ENCODE peak calls at places on chromosomes 6 and 20, in six cellular contexts. A is SJCRH30, V is heart left ventricle, P is adipocyte, U is Panc1, K is Peyer's patch. I is an unnamed sample. For H3K4me1, the result is how much of the 10 kb centered on the place peaks cover.

GRCh38 chr6:44275749-44276648 is 5.7 kb downstream of the TMEM151B start:
- DNase-seq in A (peak), V (no peak), K (no peak), P (no peak), U (no peak), I (no peak)

GRCh38 chr6:43887906-43888683 is 118.1 kb downstream of the VEGFA start:
- DNase-seq in U (no peak), V (no peak), A (no peak), K (no peak), P (no peak), I (no peak)

GRCh38 chr20:25865715-25866656 is 169.3 kb upstream of the ZNF337 start:
- DNase-seq in K (no peak), U (no peak), V (peak), A (peak), P (peak), I (peak)

GRCh38 chr6:106170030-106170791 is 84.1 kb downstream of the PRDM1 start:
- DNase-seq in P (no peak), V (no peak), K (no peak), A (no peak), U (no peak), I (no peak)

GRCh38 chr20:24910461-24910860 is 38.6 kb upstream of the CST7 start:
- DNase-seq in K (no peak), A (no peak), V (no peak), U (no peak), P (no peak), I (no peak)

GRCh38 chr6:46734867-46735719 is at the start of gene PLA2G7:
- DNase-seq in U (no peak), A (no peak), V (no peak), K (no peak), P (peak), I (peak)

GRCh38 chr6:170096191-170096802 is 194.6 kb downstream of the DLL1 start:
- DNase-seq in A (no peak), K (no peak), V (no peak), P (no peak), U (no peak), I (no peak)

GRCh38 chr6:82364087-82365010 is 732 bp downstream of the TPBG start:
- DNase-seq in A (peak), V (peak), P (peak), K (no peak), U (no peak), I (peak)

GRCh38 chr20:2349801-2350200 is 30.9 kb upstream of the TGM6 start:
- DNase-seq in U (no peak), V (no peak), P (no peak), A (no peak), K (no peak), I (no peak)

GRCh38 chr6:7974932-7975763 is 64.6 kb upstream of the TXNDC5 start:
- DNase-seq in A (peak), P (peak), U (peak), K (peak), V (peak), I (peak)

GRCh38 chr6:14875678-14876063 is 370.2 kb upstream of the JARID2 start:
- DNase-seq in U (no peak), A (no peak), K (no peak), V (no peak), P (no peak), I (no peak)

GRCh38 chr6:166810864-166811263 is 145.5 kb downstream of the RNASET2 start:
- DNase-seq in A (no peak), U (no peak), P (no peak), K (no peak), V (no peak), I (no peak)

GRCh38 chr6:116073765-116074450 is 13.2 kb upstream of the FRK start:
- DNase-seq in V (no peak), A (no peak), P (peak), K (no peak), U (peak), I (no peak)

GRCh38 chr6:118456982-118457381 is 91.1 kb upstream of the PLN start:
- DNase-seq in V (no peak), P (no peak), A (no peak), K (no peak), U (no peak), I (no peak)

GRCh38 chr6:30818426-30818841 is 65.9 kb upstream of the DDR1 start:
- DNase-seq in V (no peak), P (peak), K (no peak), U (no peak), A (no peak), I (no peak)

GRCh38 chr6:127811939-127812338 is 88.9 kb downstream of the THEMIS start:
- DNase-seq in P (no peak), A (no peak), U (no peak), V (no peak), K (no peak), I (no peak)

GRCh38 chr6:113630738-113631535 is 226.2 kb upstream of the MARCKS start:
- DNase-seq in A (no peak), K (peak), V (no peak), U (no peak), P (peak), I (no peak)

GRCh38 chr6:36124881-36125280 is 5.4 kb upstream of the MAPK13 start:
- DNase-seq in U (no peak), A (no peak), K (no peak), V (no peak), P (no peak), I (peak)

DNA sequence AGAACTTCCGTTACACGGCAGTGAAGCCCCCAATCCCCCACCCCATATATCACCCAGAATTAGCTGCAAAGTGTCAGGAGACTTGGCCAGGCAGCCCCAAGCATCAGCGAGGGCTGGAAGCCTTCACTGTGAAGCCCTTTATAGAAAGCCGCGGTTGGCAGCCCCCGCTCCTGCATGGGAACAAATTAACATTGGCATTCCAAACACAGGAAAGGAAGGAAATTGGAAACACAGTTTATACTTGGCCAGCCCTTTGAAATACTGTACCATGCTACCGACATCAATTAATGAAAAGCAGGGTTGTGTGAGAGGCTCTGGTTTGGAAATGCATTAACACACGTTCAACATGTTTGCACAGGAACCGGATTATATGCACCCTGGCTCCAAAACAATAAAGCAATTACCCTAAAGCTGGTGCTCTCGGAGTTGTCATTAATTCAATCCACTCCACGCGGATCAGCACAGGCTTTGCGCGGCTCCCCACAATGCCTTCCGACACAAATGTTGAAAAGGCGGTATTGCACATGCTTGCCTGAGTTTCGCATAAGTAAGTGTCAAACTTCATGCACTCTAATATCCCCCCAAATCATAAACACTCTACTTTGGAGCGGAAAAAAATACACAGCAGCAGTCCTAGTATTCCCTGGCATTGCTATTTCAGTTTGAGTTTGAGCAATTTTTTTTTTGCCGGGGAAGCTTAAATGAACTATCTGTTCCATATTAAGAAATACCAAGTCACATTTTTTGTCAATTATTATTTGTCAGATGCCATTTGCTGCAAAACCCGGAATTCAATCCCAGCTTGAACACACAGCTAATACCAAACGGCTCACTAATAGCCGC is 7.0 kb downstream of the BMP7 start:
- DNase-seq in P (no peak), A (no peak), U (no peak), V (no peak), K (no peak), I (no peak)
- H3K4me1 ChIP-seq in P (under half), A (half or more), U (under half), V (under half), K (under half), I (under half)

GRCh38 chr20:57747889-57748456 is 38.2 kb upstream of the PMEPA1 start:
- DNase-seq in P (no peak), V (no peak), A (no peak), K (no peak), U (no peak), I (no peak)
- H3K4me3 ChIP-seq in P (peak), V (no peak), A (peak), K (no peak), U (peak), I (peak)

DNA sequence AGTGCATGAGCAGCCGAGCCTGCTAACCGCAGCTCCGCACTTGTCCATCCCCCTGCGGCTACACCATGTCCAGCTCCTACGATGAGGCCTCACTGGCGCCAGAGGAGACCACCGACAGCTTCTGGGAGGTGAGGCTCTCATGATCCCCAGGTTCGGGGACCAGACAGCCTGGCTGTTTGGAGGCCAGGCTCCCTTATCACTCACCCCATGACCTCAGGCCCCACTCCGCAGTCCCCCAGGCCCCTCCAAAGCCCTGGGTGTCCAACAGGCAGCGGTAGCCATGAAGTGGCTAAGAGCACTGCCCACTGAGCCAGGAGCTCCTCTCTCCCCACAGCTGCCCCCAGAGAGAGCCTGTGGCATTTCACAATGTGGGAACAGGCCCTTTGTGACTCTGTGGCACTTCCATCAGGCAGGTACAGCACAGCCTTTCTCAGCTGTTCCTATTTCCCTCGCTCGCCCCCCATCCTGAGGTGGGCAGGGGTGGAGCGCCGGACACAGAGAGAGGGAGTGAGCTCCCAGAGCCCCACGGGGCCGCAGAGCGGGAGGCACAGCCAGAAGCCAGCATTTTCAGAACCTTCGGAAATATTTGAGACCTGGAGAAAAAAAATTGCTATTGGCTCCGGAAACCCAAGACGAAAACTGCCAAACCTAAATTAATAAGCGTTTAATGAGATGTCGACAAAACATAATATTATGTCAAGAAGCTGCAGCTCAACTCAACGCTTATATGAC is 29.7 kb downstream of the SPDEF start:
- DNase-seq in P (no peak), K (no peak), V (peak), A (peak), U (no peak), I (peak)
- H3K4me1 ChIP-seq in P (under half), K (under half), V (under half), A (under half), U (under half), I (under half)

GRCh38 chr20:13262701-13263335 is 41.7 kb downstream of the ISM1 start:
- DNase-seq in U (no peak), K (no peak), A (peak), P (no peak), V (no peak), I (no peak)

GRCh38 chr20:13261460-13262301 is 40.6 kb downstream of the ISM1 start:
- DNase-seq in P (peak), K (no peak), U (peak), V (no peak), A (peak), I (peak)

GRCh38 chr20:13262302-13262650 is 41.2 kb downstream of the ISM1 start:
- DNase-seq in U (no peak), A (no peak), K (no peak), P (no peak), V (no peak), I (no peak)

GRCh38 chr20:13259921-13260320 is 38.8 kb downstream of the ISM1 start:
- DNase-seq in V (no peak), U (no peak), P (no peak), A (no peak), K (no peak), I (no peak)

GRCh38 chr20:13260620-13261279 is 39.7 kb downstream of the ISM1 start:
- DNase-seq in U (no peak), K (no peak), P (no peak), V (no peak), A (no peak), I (no peak)
- H3K4me3 ChIP-seq in U (no peak), K (no peak), P (no peak), V (no peak), A (no peak), I (no peak)

GRCh38 chr20:51750770-51751388 is 17.3 kb downstream of the ATP9A start:
- DNase-seq in K (no peak), V (no peak), U (no peak), P (no peak), A (no peak), I (no peak)
- H3K4me1 ChIP-seq in K (under half), V (under half), U (under half), P (under half), A (under half), I (under half)

I was measured in lower lobe of right lung.